ENCODE peak calls at places on chromosomes 13 and 19, in four cellular contexts. One of them, this sample, is unnamed.

GRCh38 chr13:80755925-80756324 is 415.0 kb upstream of the SPRY2 start:
- DNase-seq in fibroblast of lung: no peak
- DNase-seq in Panc1: no peak
- DNase-seq in left ventricle myocardium inferior: no peak
- DNase-seq in this sample: no peak

GRCh38 chr19:2307518-2308012 is 389 bp downstream of the LINGO3 start:
- DNase-seq in left ventricle myocardium inferior: no peak
- DNase-seq in Panc1: no peak
- DNase-seq in fibroblast of lung: no peak
- DNase-seq in this sample: peak; percentile 6

GRCh38 chr13:112895521-112896465 is 73.2 kb upstream of the MCF2L start:
- DNase-seq in Panc1: no peak
- DNase-seq in left ventricle myocardium inferior: peak; percentile 9
- DNase-seq in fibroblast of lung: no peak
- DNase-seq in this sample: no peak

GRCh38 chr19:10625003-10625761 is at the start of gene SLC44A2:
- DNase-seq in left ventricle myocardium inferior: peak; percentile 86
- DNase-seq in fibroblast of lung: peak; percentile 44
- DNase-seq in Panc1: no peak
- DNase-seq in this sample: peak; percentile 53

GRCh38 chr19:16920816-16921529 is 32.2 kb downstream of the F2RL3 start:
- DNase-seq in fibroblast of lung: peak; percentile 90
- DNase-seq in left ventricle myocardium inferior: no peak
- DNase-seq in Panc1: no peak
- DNase-seq in this sample: peak; percentile 26

GRCh38 chr19:45408121-45408520 is 1.7 kb downstream of the POLR1G start:
- DNase-seq in left ventricle myocardium inferior: no peak
- DNase-seq in Panc1: no peak
- DNase-seq in fibroblast of lung: no peak
- DNase-seq in this sample: no peak

GRCh38 chr13:48570225-48570828 is 37.4 kb upstream of the RCBTB2 start:
- DNase-seq in left ventricle myocardium inferior: no peak
- DNase-seq in Panc1: no peak
- DNase-seq in fibroblast of lung: no peak
- DNase-seq in this sample: no peak

GRCh38 chr19:48965033-48965805 is at the start of gene FTL:
- DNase-seq in Panc1: peak; percentile 67
- DNase-seq in fibroblast of lung: peak; percentile 92
- DNase-seq in left ventricle myocardium inferior: peak; percentile 98
- DNase-seq in this sample: peak; percentile 97

GRCh38 chr19:53870485-53870844 is 2.8 kb downstream of the MYADM start:
- DNase-seq in Panc1: no peak
- DNase-seq in fibroblast of lung: peak; percentile 20
- DNase-seq in left ventricle myocardium inferior: no peak
- DNase-seq in this sample: no peak

GRCh38 chr13:98506343-98507059 is 70.4 kb downstream of the STK24 start:
- DNase-seq in fibroblast of lung: peak; percentile 11
- DNase-seq in Panc1: no peak
- DNase-seq in left ventricle myocardium inferior: no peak
- DNase-seq in this sample: no peak
- H3K4me1 ChIP-seq in fibroblast of lung: peaks cover 40% of the 10 kb centered on the region
- H3K4me1 ChIP-seq in Panc1: peaks cover 31% of the 10 kb centered on the region
- H3K4me1 ChIP-seq in left ventricle myocardium inferior: peaks cover 94% of the 10 kb centered on the region
- H3K4me1 ChIP-seq in this sample: peaks cover 37% of the 10 kb centered on the region

DNA sequence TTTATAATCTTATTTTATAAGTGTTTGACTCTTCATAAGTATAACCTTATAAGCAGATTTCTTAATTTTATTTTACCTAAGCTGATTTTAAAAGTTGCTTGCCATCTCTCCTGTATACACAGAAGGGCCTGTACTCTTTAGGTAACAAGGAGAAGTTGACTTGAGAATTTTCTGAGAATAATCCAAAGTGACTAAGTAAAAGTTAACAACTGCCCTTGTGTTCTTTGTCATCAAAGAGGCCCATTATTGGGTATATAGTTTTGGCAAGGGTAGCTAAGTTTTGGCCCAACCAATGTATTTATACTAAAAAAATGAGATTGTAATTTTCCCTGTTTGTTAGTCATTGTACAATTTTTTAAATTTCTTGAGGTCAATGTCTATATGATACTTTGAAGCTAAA is 3.2 kb downstream of the LCP1 start:
- DNase-seq in fibroblast of lung: no peak
- DNase-seq in left ventricle myocardium inferior: no peak
- DNase-seq in Panc1: no peak
- DNase-seq in this sample: no peak
- H3K4me1 ChIP-seq in fibroblast of lung: no peaks in the 10 kb centered on the region
- H3K4me1 ChIP-seq in left ventricle myocardium inferior: no peaks in the 10 kb centered on the region
- H3K4me1 ChIP-seq in Panc1: no peaks in the 10 kb centered on the region
- H3K4me1 ChIP-seq in this sample: no peaks in the 10 kb centered on the region

GRCh38 chr13:39688699-39689405 is 33.4 kb downstream of the COG6 start:
- DNase-seq in Panc1: no peak
- DNase-seq in left ventricle myocardium inferior: no peak
- DNase-seq in fibroblast of lung: peak; percentile 74
- DNase-seq in this sample: no peak

GRCh38 chr13:39688278-39688677 is 32.8 kb downstream of the COG6 start:
- DNase-seq in fibroblast of lung: no peak
- DNase-seq in Panc1: no peak
- DNase-seq in left ventricle myocardium inferior: no peak
- DNase-seq in this sample: no peak

GRCh38 chr13:39682788-39683187 is 27.3 kb downstream of the COG6 start:
- DNase-seq in fibroblast of lung: no peak
- DNase-seq in left ventricle myocardium inferior: no peak
- DNase-seq in Panc1: no peak
- DNase-seq in this sample: no peak

GRCh38 chr13:39684531-39685137 is 29.2 kb downstream of the COG6 start:
- DNase-seq in left ventricle myocardium inferior: no peak
- DNase-seq in fibroblast of lung: peak; percentile 56
- DNase-seq in Panc1: no peak
- DNase-seq in this sample: no peak

GRCh38 chr13:39685652-39686051 is 30.2 kb downstream of the COG6 start:
- DNase-seq in fibroblast of lung: no peak
- DNase-seq in Panc1: no peak
- DNase-seq in left ventricle myocardium inferior: no peak
- DNase-seq in this sample: no peak
- H3K4me1 ChIP-seq in fibroblast of lung: no peaks in the 10 kb centered on the region
- H3K4me1 ChIP-seq in Panc1: no peaks in the 10 kb centered on the region
- H3K4me1 ChIP-seq in left ventricle myocardium inferior: peaks cover 9% of the 10 kb centered on the region
- H3K4me1 ChIP-seq in this sample: no peaks in the 10 kb centered on the region

DNA sequence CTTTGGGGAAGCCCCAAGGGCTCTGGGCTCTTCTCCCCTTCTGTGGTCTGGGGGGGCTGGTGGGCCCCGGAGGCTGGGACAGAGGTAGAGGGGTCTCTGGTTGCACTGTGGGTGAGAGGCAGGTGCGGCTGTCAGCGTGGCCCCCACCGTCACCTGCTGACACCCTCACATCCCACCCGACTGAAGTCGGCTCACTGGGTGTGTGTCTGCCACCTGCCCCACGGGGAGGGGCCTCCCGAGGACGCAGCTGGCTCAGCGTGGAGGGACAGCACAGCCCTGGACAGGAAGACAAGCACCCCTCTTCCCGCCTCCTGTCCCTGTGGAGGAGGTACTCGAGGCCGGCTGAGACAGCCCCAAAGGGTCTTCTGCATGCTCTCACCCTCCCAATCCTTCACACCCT is 2.2 kb upstream of the TMEM86B start:
- DNase-seq in fibroblast of lung: no peak
- DNase-seq in left ventricle myocardium inferior: no peak
- DNase-seq in Panc1: no peak
- DNase-seq in this sample: no peak
- H3K4me1 ChIP-seq in fibroblast of lung: no peaks in the 10 kb centered on the region
- H3K4me1 ChIP-seq in left ventricle myocardium inferior: peaks cover 24% of the 10 kb centered on the region
- H3K4me1 ChIP-seq in Panc1: peaks cover 13% of the 10 kb centered on the region
- H3K4me1 ChIP-seq in this sample: peaks cover 27% of the 10 kb centered on the region

GRCh38 chr19:50326101-50326664 is 3.0 kb downstream of the KCNC3 start:
- DNase-seq in Panc1: no peak
- DNase-seq in left ventricle myocardium inferior: no peak
- DNase-seq in fibroblast of lung: no peak
- DNase-seq in this sample: no peak
- H3K4me1 ChIP-seq in Panc1: peaks cover 3% of the 10 kb centered on the region
- H3K4me1 ChIP-seq in left ventricle myocardium inferior: peaks cover 43% of the 10 kb centered on the region
- H3K4me1 ChIP-seq in fibroblast of lung: no peaks in the 10 kb centered on the region
- H3K4me1 ChIP-seq in this sample: peaks cover 4% of the 10 kb centered on the region

GRCh38 chr19:8449830-8450229 is 5.1 kb downstream of the HNRNPM start:
- DNase-seq in Panc1: no peak
- DNase-seq in fibroblast of lung: no peak
- DNase-seq in left ventricle myocardium inferior: no peak
- DNase-seq in this sample: no peak
- H3K4me1 ChIP-seq in Panc1: peaks cover 58% of the 10 kb centered on the region
- H3K4me1 ChIP-seq in fibroblast of lung: peaks cover 10% of the 10 kb centered on the region
- H3K4me1 ChIP-seq in left ventricle myocardium inferior: peaks cover 97% of the 10 kb centered on the region
- H3K4me1 ChIP-seq in this sample: no peaks in the 10 kb centered on the region

GRCh38 chr19:5947435-5947834 is 30.5 kb downstream of the RANBP3 start:
- DNase-seq in Panc1: no peak
- DNase-seq in fibroblast of lung: peak; percentile 43
- DNase-seq in left ventricle myocardium inferior: peak; percentile 68
- DNase-seq in this sample: no peak
- H3K4me1 ChIP-seq in Panc1: no peaks in the 10 kb centered on the region
- H3K4me1 ChIP-seq in fibroblast of lung: peaks cover 20% of the 10 kb centered on the region
- H3K4me1 ChIP-seq in left ventricle myocardium inferior: peaks cover 80% of the 10 kb centered on the region
- H3K4me1 ChIP-seq in this sample: peaks cover 27% of the 10 kb centered on the region

GRCh38 chr19:46950526-46951235 is 69.0 kb upstream of the NPAS1 start:
- DNase-seq in left ventricle myocardium inferior: no peak
- DNase-seq in Panc1: no peak
- DNase-seq in fibroblast of lung: no peak
- DNase-seq in this sample: no peak
- H3K4me1 ChIP-seq in left ventricle myocardium inferior: peaks cover 85% of the 10 kb centered on the region
- H3K4me1 ChIP-seq in Panc1: peaks cover 29% of the 10 kb centered on the region
- H3K4me1 ChIP-seq in fibroblast of lung: peaks cover 22% of the 10 kb centered on the region
- H3K4me1 ChIP-seq in this sample: no peaks in the 10 kb centered on the region

GRCh38 chr13:97238432-97238831 is 16.3 kb downstream of the MBNL2 start:
- DNase-seq in left ventricle myocardium inferior: no peak
- DNase-seq in fibroblast of lung: no peak
- DNase-seq in Panc1: no peak
- DNase-seq in this sample: no peak

GRCh38 chr13:97239306-97239705 is 17.2 kb downstream of the MBNL2 start:
- DNase-seq in Panc1: no peak
- DNase-seq in left ventricle myocardium inferior: no peak
- DNase-seq in fibroblast of lung: no peak
- DNase-seq in this sample: no peak

GRCh38 chr13:97237388-97237787 is 15.3 kb downstream of the MBNL2 start:
- DNase-seq in left ventricle myocardium inferior: no peak
- DNase-seq in Panc1: no peak
- DNase-seq in fibroblast of lung: no peak
- DNase-seq in this sample: no peak

GRCh38 chr13:97239943-97240788 is 18.0 kb downstream of the MBNL2 start:
- DNase-seq in Panc1: no peak
- DNase-seq in left ventricle myocardium inferior: no peak
- DNase-seq in fibroblast of lung: no peak
- DNase-seq in this sample: no peak

DNA sequence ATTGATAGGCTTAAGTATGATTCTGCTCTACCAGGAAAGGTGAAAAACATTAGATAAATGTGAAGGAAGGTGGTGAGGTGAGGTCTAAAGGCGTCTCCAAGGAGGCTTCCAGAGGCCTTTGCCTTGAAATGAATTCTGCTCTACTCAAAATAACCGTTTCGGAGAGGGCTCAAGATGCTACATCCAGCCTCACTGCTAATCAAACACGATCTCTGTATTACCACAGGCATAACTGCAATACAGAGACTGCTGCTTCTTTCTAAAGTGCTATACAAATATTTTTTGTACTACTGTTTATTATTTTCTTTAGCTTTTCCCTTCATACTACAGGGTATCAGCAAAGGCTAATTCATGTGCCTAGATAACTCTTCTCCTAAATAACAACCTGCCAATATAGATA is 16.8 kb downstream of the MBNL2 start:
- DNase-seq in fibroblast of lung: no peak
- DNase-seq in left ventricle myocardium inferior: no peak
- DNase-seq in Panc1: no peak
- DNase-seq in this sample: no peak
- H3K4me1 ChIP-seq in fibroblast of lung: peaks cover 8% of the 10 kb centered on the region
- H3K4me1 ChIP-seq in left ventricle myocardium inferior: peaks cover 100% of the 10 kb centered on the region
- H3K4me1 ChIP-seq in Panc1: peaks cover 100% of the 10 kb centered on the region
- H3K4me1 ChIP-seq in this sample: peaks cover 19% of the 10 kb centered on the region